ENCODE peak calls at places on chromosomes 16 and 17, in ten cellular contexts. One of them, this sample, is unnamed.

GRCh38 chr17:69539274-69539673 is 124.8 kb downstream of the MAP2K6 start:
- DNase-seq in upper lobe of right lung: no peak
- DNase-seq in activated T-cell treated with anti-CD3 and anti-CD28 coated beads for 1 hour: no peak
- DNase-seq in AG20443: no peak
- DNase-seq in HFF-Myc: no peak
- DNase-seq in omental fat pad: no peak
- DNase-seq in Caco-2: no peak
- DNase-seq in left cardiac atrium: no peak
- DNase-seq in ELF-1: no peak
- DNase-seq in neuronal stem cell: no peak
- DNase-seq in this sample: no peak

GRCh38 chr17:79942591-79943353 is 92.9 kb downstream of the TBC1D16 start:
- DNase-seq in upper lobe of right lung: peak
- DNase-seq in activated T-cell treated with anti-CD3 and anti-CD28 coated beads for 1 hour: no peak
- DNase-seq in AG20443: no peak
- DNase-seq in HFF-Myc: no peak
- DNase-seq in omental fat pad: peak
- DNase-seq in Caco-2: peak
- DNase-seq in left cardiac atrium: peak
- DNase-seq in ELF-1: peak
- DNase-seq in neuronal stem cell: no peak
- DNase-seq in this sample: peak

GRCh38 chr16:8798174-8798527 is 512 bp downstream of the PMM2 start:
- DNase-seq in upper lobe of right lung: no peak
- DNase-seq in activated T-cell treated with anti-CD3 and anti-CD28 coated beads for 1 hour: no peak
- DNase-seq in AG20443: peak
- DNase-seq in HFF-Myc: no peak
- DNase-seq in omental fat pad: no peak
- DNase-seq in Caco-2: no peak
- DNase-seq in left cardiac atrium: no peak
- DNase-seq in ELF-1: no peak
- DNase-seq in neuronal stem cell: no peak
- DNase-seq in this sample: peak

GRCh38 chr17:62111562-62112180 is 46.6 kb upstream of the MED13 start:
- DNase-seq in upper lobe of right lung: no peak
- DNase-seq in activated T-cell treated with anti-CD3 and anti-CD28 coated beads for 1 hour: no peak
- DNase-seq in AG20443: no peak
- DNase-seq in HFF-Myc: no peak
- DNase-seq in omental fat pad: no peak
- DNase-seq in Caco-2: no peak
- DNase-seq in left cardiac atrium: no peak
- DNase-seq in ELF-1: peak
- DNase-seq in neuronal stem cell: no peak
- DNase-seq in this sample: no peak

GRCh38 chr17:82314721-82315605 is 2.4 kb downstream of the CD7 start:
- DNase-seq in upper lobe of right lung: no peak
- DNase-seq in activated T-cell treated with anti-CD3 and anti-CD28 coated beads for 1 hour: no peak
- DNase-seq in AG20443: no peak
- DNase-seq in HFF-Myc: no peak
- DNase-seq in omental fat pad: no peak
- DNase-seq in Caco-2: no peak
- DNase-seq in left cardiac atrium: no peak
- DNase-seq in ELF-1: no peak
- DNase-seq in neuronal stem cell: no peak
- DNase-seq in this sample: no peak

GRCh38 chr17:78269893-78270490 is 38.6 kb downstream of the TMEM235 start:
- DNase-seq in upper lobe of right lung: no peak
- DNase-seq in activated T-cell treated with anti-CD3 and anti-CD28 coated beads for 1 hour: no peak
- DNase-seq in AG20443: no peak
- DNase-seq in HFF-Myc: no peak
- DNase-seq in omental fat pad: no peak
- DNase-seq in Caco-2: no peak
- DNase-seq in left cardiac atrium: no peak
- DNase-seq in ELF-1: no peak
- DNase-seq in neuronal stem cell: no peak
- DNase-seq in this sample: no peak

GRCh38 chr17:79812969-79813825 is 16.3 kb upstream of the CBX8 start:
- DNase-seq in upper lobe of right lung: no peak
- DNase-seq in activated T-cell treated with anti-CD3 and anti-CD28 coated beads for 1 hour: no peak
- DNase-seq in AG20443: no peak
- DNase-seq in HFF-Myc: no peak
- DNase-seq in omental fat pad: no peak
- DNase-seq in Caco-2: peak
- DNase-seq in left cardiac atrium: peak
- DNase-seq in ELF-1: no peak
- DNase-seq in neuronal stem cell: no peak
- DNase-seq in this sample: no peak

GRCh38 chr16:88430524-88431446 is 22.3 kb upstream of the ZFPM1 start:
- DNase-seq in upper lobe of right lung: no peak
- DNase-seq in activated T-cell treated with anti-CD3 and anti-CD28 coated beads for 1 hour: peak
- DNase-seq in AG20443: peak
- DNase-seq in HFF-Myc: no peak
- DNase-seq in omental fat pad: no peak
- DNase-seq in Caco-2: no peak
- DNase-seq in left cardiac atrium: peak
- DNase-seq in ELF-1: no peak
- DNase-seq in neuronal stem cell: no peak
- DNase-seq in this sample: peak

GRCh38 chr17:19275457-19276082 is 38.4 kb downstream of the EPN2 start:
- DNase-seq in upper lobe of right lung: no peak
- DNase-seq in activated T-cell treated with anti-CD3 and anti-CD28 coated beads for 1 hour: no peak
- DNase-seq in AG20443: no peak
- DNase-seq in HFF-Myc: no peak
- DNase-seq in omental fat pad: no peak
- DNase-seq in Caco-2: no peak
- DNase-seq in left cardiac atrium: no peak
- DNase-seq in ELF-1: no peak
- DNase-seq in neuronal stem cell: no peak
- DNase-seq in this sample: no peak

GRCh38 chr16:57471209-57471608 is 8.7 kb downstream of the POLR2C start:
- DNase-seq in upper lobe of right lung: no peak
- DNase-seq in activated T-cell treated with anti-CD3 and anti-CD28 coated beads for 1 hour: no peak
- DNase-seq in AG20443: no peak
- DNase-seq in HFF-Myc: no peak
- DNase-seq in omental fat pad: no peak
- DNase-seq in Caco-2: no peak
- DNase-seq in left cardiac atrium: no peak
- DNase-seq in ELF-1: no peak
- DNase-seq in neuronal stem cell: no peak
- DNase-seq in this sample: no peak

GRCh38 chr17:83183951-83184506 is 104.6 kb downstream of the METRNL start:
- DNase-seq in upper lobe of right lung: no peak
- DNase-seq in activated T-cell treated with anti-CD3 and anti-CD28 coated beads for 1 hour: no peak
- DNase-seq in AG20443: no peak
- DNase-seq in HFF-Myc: no peak
- DNase-seq in omental fat pad: no peak
- DNase-seq in Caco-2: peak
- DNase-seq in left cardiac atrium: no peak
- DNase-seq in ELF-1: no peak
- DNase-seq in neuronal stem cell: no peak
- DNase-seq in this sample: no peak

GRCh38 chr17:77383613-77384608 is 243.1 kb downstream of the SEC14L1 start:
- DNase-seq in upper lobe of right lung: no peak
- DNase-seq in activated T-cell treated with anti-CD3 and anti-CD28 coated beads for 1 hour: no peak
- DNase-seq in AG20443: no peak
- DNase-seq in HFF-Myc: no peak
- DNase-seq in omental fat pad: no peak
- DNase-seq in Caco-2: no peak
- DNase-seq in left cardiac atrium: peak
- DNase-seq in ELF-1: no peak
- DNase-seq in neuronal stem cell: no peak
- DNase-seq in this sample: no peak

GRCh38 chr17:78665952-78666920 is 89.0 kb upstream of the DNAH17 start:
- DNase-seq in upper lobe of right lung: peak
- DNase-seq in activated T-cell treated with anti-CD3 and anti-CD28 coated beads for 1 hour: peak
- DNase-seq in AG20443: peak
- DNase-seq in HFF-Myc: no peak
- DNase-seq in omental fat pad: no peak
- DNase-seq in Caco-2: peak
- DNase-seq in left cardiac atrium: peak
- DNase-seq in ELF-1: peak
- DNase-seq in neuronal stem cell: no peak
- DNase-seq in this sample: peak

GRCh38 chr17:36221187-36221586 is 10.3 kb downstream of the CCL4L2 start:
- DNase-seq in upper lobe of right lung: no peak
- DNase-seq in activated T-cell treated with anti-CD3 and anti-CD28 coated beads for 1 hour: no peak
- DNase-seq in AG20443: no peak
- DNase-seq in HFF-Myc: no peak
- DNase-seq in omental fat pad: no peak
- DNase-seq in Caco-2: no peak
- DNase-seq in left cardiac atrium: no peak
- DNase-seq in ELF-1: no peak
- DNase-seq in neuronal stem cell: no peak
- DNase-seq in this sample: no peak

GRCh38 chr16:11034005-11034404 is 89.6 kb downstream of the CLEC16A start:
- DNase-seq in upper lobe of right lung: no peak
- DNase-seq in activated T-cell treated with anti-CD3 and anti-CD28 coated beads for 1 hour: no peak
- DNase-seq in AG20443: peak
- DNase-seq in HFF-Myc: peak
- DNase-seq in omental fat pad: no peak
- DNase-seq in Caco-2: no peak
- DNase-seq in left cardiac atrium: no peak
- DNase-seq in ELF-1: no peak
- DNase-seq in neuronal stem cell: no peak
- DNase-seq in this sample: no peak

GRCh38 chr17:45432405-45433113 is at the start of gene ARHGAP27:
- DNase-seq in upper lobe of right lung: peak
- DNase-seq in activated T-cell treated with anti-CD3 and anti-CD28 coated beads for 1 hour: no peak
- DNase-seq in AG20443: peak
- DNase-seq in HFF-Myc: no peak
- DNase-seq in omental fat pad: no peak
- DNase-seq in Caco-2: no peak
- DNase-seq in left cardiac atrium: peak
- DNase-seq in ELF-1: no peak
- DNase-seq in neuronal stem cell: no peak
- DNase-seq in this sample: no peak

GRCh38 chr16:9489823-9490467 is 398.5 kb downstream of the HAPSTR1 start:
- DNase-seq in upper lobe of right lung: no peak
- DNase-seq in activated T-cell treated with anti-CD3 and anti-CD28 coated beads for 1 hour: no peak
- DNase-seq in AG20443: no peak
- DNase-seq in HFF-Myc: no peak
- DNase-seq in omental fat pad: peak
- DNase-seq in Caco-2: no peak
- DNase-seq in left cardiac atrium: peak
- DNase-seq in ELF-1: no peak
- DNase-seq in neuronal stem cell: no peak
- DNase-seq in this sample: no peak

GRCh38 chr16:11379420-11379819 is 34.2 kb downstream of the RMI2 start:
- DNase-seq in upper lobe of right lung: no peak
- DNase-seq in activated T-cell treated with anti-CD3 and anti-CD28 coated beads for 1 hour: no peak
- DNase-seq in AG20443: no peak
- DNase-seq in HFF-Myc: no peak
- DNase-seq in omental fat pad: no peak
- DNase-seq in Caco-2: no peak
- DNase-seq in left cardiac atrium: peak
- DNase-seq in ELF-1: no peak
- DNase-seq in neuronal stem cell: no peak
- DNase-seq in this sample: peak

GRCh38 chr17:17876959-17877547 is 40.3 kb upstream of the SREBF1 start:
- DNase-seq in upper lobe of right lung: no peak
- DNase-seq in activated T-cell treated with anti-CD3 and anti-CD28 coated beads for 1 hour: no peak
- DNase-seq in AG20443: peak
- DNase-seq in HFF-Myc: no peak
- DNase-seq in omental fat pad: no peak
- DNase-seq in Caco-2: no peak
- DNase-seq in left cardiac atrium: peak
- DNase-seq in ELF-1: no peak
- DNase-seq in neuronal stem cell: no peak
- DNase-seq in this sample: no peak

GRCh38 chr16:89599451-89599858 is 14.0 kb upstream of the DPEP1 start:
- DNase-seq in upper lobe of right lung: no peak
- DNase-seq in activated T-cell treated with anti-CD3 and anti-CD28 coated beads for 1 hour: no peak
- DNase-seq in AG20443: no peak
- DNase-seq in HFF-Myc: no peak
- DNase-seq in omental fat pad: no peak
- DNase-seq in Caco-2: peak
- DNase-seq in left cardiac atrium: no peak
- DNase-seq in ELF-1: peak
- DNase-seq in neuronal stem cell: no peak
- DNase-seq in this sample: no peak

GRCh38 chr17:9132291-9132690 is 111.0 kb downstream of the NTN1 start:
- DNase-seq in upper lobe of right lung: no peak
- DNase-seq in activated T-cell treated with anti-CD3 and anti-CD28 coated beads for 1 hour: no peak
- DNase-seq in AG20443: no peak
- DNase-seq in HFF-Myc: no peak
- DNase-seq in omental fat pad: no peak
- DNase-seq in Caco-2: no peak
- DNase-seq in left cardiac atrium: no peak
- DNase-seq in ELF-1: no peak
- DNase-seq in neuronal stem cell: no peak
- DNase-seq in this sample: no peak

GRCh38 chr16:89026121-89026612 is 49.2 kb upstream of the CBFA2T3 start:
- DNase-seq in upper lobe of right lung: peak
- DNase-seq in activated T-cell treated with anti-CD3 and anti-CD28 coated beads for 1 hour: no peak
- DNase-seq in AG20443: no peak
- DNase-seq in HFF-Myc: no peak
- DNase-seq in omental fat pad: no peak
- DNase-seq in Caco-2: no peak
- DNase-seq in left cardiac atrium: peak
- DNase-seq in ELF-1: no peak
- DNase-seq in neuronal stem cell: no peak
- DNase-seq in this sample: peak

GRCh38 chr17:48586355-48586924 is 3.6 kb downstream of the HOXB3 start:
- DNase-seq in upper lobe of right lung: no peak
- DNase-seq in activated T-cell treated with anti-CD3 and anti-CD28 coated beads for 1 hour: no peak
- DNase-seq in AG20443: no peak
- DNase-seq in HFF-Myc: no peak
- DNase-seq in omental fat pad: no peak
- DNase-seq in Caco-2: no peak
- DNase-seq in left cardiac atrium: no peak
- DNase-seq in ELF-1: no peak
- DNase-seq in neuronal stem cell: no peak
- DNase-seq in this sample: peak

GRCh38 chr17:57135748-57136342 is 50.8 kb downstream of the AKAP1 start:
- DNase-seq in upper lobe of right lung: no peak
- DNase-seq in activated T-cell treated with anti-CD3 and anti-CD28 coated beads for 1 hour: no peak
- DNase-seq in AG20443: no peak
- DNase-seq in HFF-Myc: no peak
- DNase-seq in omental fat pad: no peak
- DNase-seq in Caco-2: no peak
- DNase-seq in left cardiac atrium: no peak
- DNase-seq in ELF-1: no peak
- DNase-seq in neuronal stem cell: no peak
- DNase-seq in this sample: no peak

GRCh38 chr16:2174396-2175131 is 19.0 kb downstream of the TRAF7 start:
- DNase-seq in upper lobe of right lung: no peak
- DNase-seq in activated T-cell treated with anti-CD3 and anti-CD28 coated beads for 1 hour: no peak
- DNase-seq in AG20443: no peak
- DNase-seq in HFF-Myc: no peak
- DNase-seq in omental fat pad: no peak
- DNase-seq in Caco-2: no peak
- DNase-seq in left cardiac atrium: no peak
- DNase-seq in ELF-1: no peak
- DNase-seq in neuronal stem cell: no peak
- DNase-seq in this sample: no peak

GRCh38 chr16:31853300-31853699 is 20.3 kb upstream of the ZNF267 start:
- DNase-seq in upper lobe of right lung: no peak
- DNase-seq in activated T-cell treated with anti-CD3 and anti-CD28 coated beads for 1 hour: no peak
- DNase-seq in AG20443: no peak
- DNase-seq in HFF-Myc: no peak
- DNase-seq in omental fat pad: no peak
- DNase-seq in Caco-2: no peak
- DNase-seq in left cardiac atrium: no peak
- DNase-seq in ELF-1: no peak
- DNase-seq in neuronal stem cell: no peak
- DNase-seq in this sample: no peak

GRCh38 chr16:57999366-57999970 is 1.0 kb downstream of the ZNF319 start:
- DNase-seq in upper lobe of right lung: no peak
- DNase-seq in activated T-cell treated with anti-CD3 and anti-CD28 coated beads for 1 hour: no peak
- DNase-seq in AG20443: peak
- DNase-seq in HFF-Myc: no peak
- DNase-seq in omental fat pad: no peak
- DNase-seq in Caco-2: no peak
- DNase-seq in left cardiac atrium: no peak
- DNase-seq in ELF-1: no peak
- DNase-seq in neuronal stem cell: no peak
- DNase-seq in this sample: no peak

GRCh38 chr17:67365762-67366192 is 600 bp downstream of the PSMD12 start:
- DNase-seq in upper lobe of right lung: no peak
- DNase-seq in activated T-cell treated with anti-CD3 and anti-CD28 coated beads for 1 hour: no peak
- DNase-seq in AG20443: peak
- DNase-seq in HFF-Myc: no peak
- DNase-seq in omental fat pad: no peak
- DNase-seq in Caco-2: no peak
- DNase-seq in left cardiac atrium: no peak
- DNase-seq in ELF-1: no peak
- DNase-seq in neuronal stem cell: no peak
- DNase-seq in this sample: peak